ENCODE peak calls at places on chromosomes 5 and 9, in eight cellular contexts. X is CD8-positive, alpha-beta memory T cell; Z is choroid plexus epithelial cell; U is ureter; M is activated CD4-positive, alpha-beta T cell treated with anti-CD3 and anti-CD28 coated beads, Interleukin-2, amount 50 U/mL, for 48 hours; R is AG08395; V is NCI-H1417 treated with DMSO at 0.1 percent for 48 hours; Y is osteocyte. C is an unnamed sample.

GRCh38 chr9:33868430-33869000 is 51.6 kb downstream of the UBE2R2 start:
- DNase-seq in Z (peak), R (peak), V (no peak), X (no peak), U (no peak), M (no peak), Y (no peak), C (peak)

GRCh38 chr5:160262665-160263064 is 33.4 kb downstream of the FABP6 start:
- DNase-seq in X (no peak), Z (no peak), V (no peak), M (no peak), Y (no peak), R (peak), U (no peak), C (no peak)

GRCh38 chr9:133485531-133486260 is 6.8 kb upstream of the SLC2A6 start:
- DNase-seq in V (no peak), Z (no peak), U (no peak), X (no peak), R (no peak), M (peak), Y (no peak), C (no peak)

GRCh38 chr5:1294839-1295649 is at the start of gene TERT:
- DNase-seq in X (peak), Z (no peak), M (peak), V (no peak), Y (no peak), R (no peak), U (no peak), C (no peak)

GRCh38 chr5:58294598-58295298 is 165.1 kb downstream of the PLK2 start:
- DNase-seq in M (no peak), R (peak), X (no peak), Y (no peak), V (no peak), U (no peak), Z (no peak), C (peak)

GRCh38 chr9:3177921-3178320 is 334.0 kb upstream of the PUM3 start:
- DNase-seq in Z (no peak), V (no peak), M (no peak), Y (no peak), R (peak), X (no peak), U (no peak), C (no peak)

GRCh38 chr5:134647750-134648424 is 698 bp upstream of the SEC24A start:
- DNase-seq in R (peak), M (peak), Y (no peak), V (no peak), X (peak), U (no peak), Z (peak), C (peak)

GRCh38 chr9:130938652-130939404 is at the start of gene FIBCD1:
- DNase-seq in M (peak), R (peak), V (no peak), U (no peak), Z (peak), Y (no peak), X (no peak), C (peak)

GRCh38 chr9:129352157-129352870 is 174.3 kb upstream of the IER5L start:
- DNase-seq in Z (peak), X (no peak), V (no peak), U (no peak), M (no peak), R (no peak), Y (no peak), C (no peak)

C was measured in IMR-90.